ENCODE peak calls at places on chromosome 10, in nine cellular contexts. G, O, C, A, H, N, L, P and F are unnamed samples.

GRCh38 chr10:95560288-95561199 is 627 bp downstream of the SORBS1 start:
- DNase-seq in C (peak), G (peak), A (peak), L (peak), N (peak), O (peak), H (peak), P (peak), F (peak)

GRCh38 chr10:125163803-125164202 is 3.4 kb upstream of the CTBP2 start:
- DNase-seq in P (no peak), O (no peak), L (no peak), H (no peak), C (no peak), G (no peak), A (peak), N (no peak), F (no peak)

GRCh38 chr10:99659868-99660366 is 608 bp downstream of the ENTPD7 start:
- DNase-seq in H (peak), N (no peak), G (no peak), C (no peak), O (peak), L (no peak), A (no peak), P (no peak), F (no peak)

GRCh38 chr10:68135922-68136718 is 26.8 kb downstream of the MYPN start:
- DNase-seq in G (peak), O (no peak), A (peak), P (no peak), C (peak), H (peak), N (no peak), L (no peak), F (peak)

GRCh38 chr10:125756853-125757487 is 18.7 kb downstream of the MMP21 start:
- DNase-seq in L (no peak), P (no peak), A (no peak), N (no peak), C (no peak), G (no peak), H (no peak), O (no peak), F (no peak)

GRCh38 chr10:48462482-48463020 is 142.3 kb downstream of the ARHGAP22 start:
- DNase-seq in P (no peak), L (no peak), N (peak), O (no peak), G (no peak), H (no peak), C (no peak), A (peak), F (no peak)

GRCh38 chr10:124172241-124172661 is 78.9 kb upstream of the CHST15 start:
- DNase-seq in A (no peak), O (no peak), N (no peak), C (no peak), H (no peak), P (peak), L (no peak), G (no peak), F (no peak)

GRCh38 chr10:121516071-121516470 is 82.2 kb downstream of the FGFR2 start:
- DNase-seq in A (no peak), C (no peak), P (no peak), H (no peak), O (no peak), G (no peak), N (no peak), L (no peak), F (no peak)

GRCh38 chr10:52864459-52865106 is 92.0 kb upstream of the MBL2 start:
- DNase-seq in N (no peak), H (peak), C (peak), P (no peak), G (peak), L (no peak), O (no peak), A (peak), F (peak)

GRCh38 chr10:69232252-69232651 is 12.1 kb downstream of the HKDC1 start:
- DNase-seq in H (peak), L (no peak), C (peak), P (no peak), O (peak), N (no peak), A (peak), G (peak), F (peak)

GRCh38 chr10:105237685-105238084 is 596.6 kb downstream of the SORCS3 start:
- DNase-seq in C (no peak), P (no peak), N (no peak), H (no peak), G (no peak), O (no peak), L (no peak), A (no peak), F (no peak)

GRCh38 chr10:60170250-60170649 is 219.4 kb downstream of the ANK3 start:
- DNase-seq in L (no peak), N (no peak), G (no peak), C (no peak), P (no peak), A (no peak), O (no peak), H (no peak), F (no peak)

GRCh38 chr10:12103743-12104142 is 25.7 kb upstream of the SEC61A2 start:
- DNase-seq in L (no peak), A (no peak), N (no peak), C (no peak), P (no peak), O (no peak), G (no peak), H (no peak), F (no peak)

GRCh38 chr10:63702107-63702506 is 180.9 kb downstream of the REEP3 start:
- DNase-seq in G (no peak), P (no peak), L (no peak), H (no peak), A (no peak), C (no peak), O (no peak), N (no peak), F (peak)

GRCh38 chr10:4651404-4652037 is 174.5 kb upstream of the AKR1E2 start:
- DNase-seq in N (no peak), H (no peak), P (no peak), O (no peak), G (no peak), C (no peak), A (no peak), L (no peak), F (peak)

GRCh38 chr10:4654496-4654895 is 171.5 kb upstream of the AKR1E2 start:
- DNase-seq in A (no peak), L (no peak), P (no peak), O (no peak), G (no peak), N (no peak), H (no peak), C (no peak), F (no peak)

GRCh38 chr10:4655406-4655805 is 170.6 kb upstream of the AKR1E2 start:
- DNase-seq in H (no peak), G (no peak), A (no peak), P (no peak), C (no peak), N (no peak), O (no peak), L (no peak), F (no peak)

GRCh38 chr10:4652111-4653010 is 173.6 kb upstream of the AKR1E2 start:
- DNase-seq in N (no peak), G (no peak), A (no peak), O (no peak), H (no peak), C (no peak), P (no peak), L (no peak), F (no peak)

GRCh38 chr10:4653160-4653559 is 172.8 kb upstream of the AKR1E2 start:
- DNase-seq in A (no peak), P (no peak), N (no peak), H (peak), L (no peak), G (no peak), O (no peak), C (no peak), F (no peak)
- TF ChIP-seq CTCF in A (no peak), P (no peak), N (no peak), H (no peak), L (no peak), G (no peak), O (no peak), C (no peak), F (no peak)

GRCh38 chr10:5092375-5092774 is 1.8 kb upstream of the AKR1C3 start:
- DNase-seq in A (no peak), C (no peak), H (no peak), O (no peak), L (no peak), N (no peak), G (no peak), P (no peak), F (no peak)

GRCh38 chr10:5088703-5089261 is 5.4 kb upstream of the AKR1C3 start:
- DNase-seq in A (no peak), P (no peak), G (no peak), N (no peak), O (no peak), H (no peak), L (no peak), C (no peak), F (no peak)

GRCh38 chr10:5091196-5091595 is 3.0 kb upstream of the AKR1C3 start:
- DNase-seq in A (no peak), H (no peak), C (no peak), L (no peak), O (no peak), P (no peak), N (no peak), G (no peak), F (no peak)

GRCh38 chr10:5090551-5090950 is 3.7 kb upstream of the AKR1C3 start:
- DNase-seq in G (peak), L (no peak), N (no peak), A (no peak), C (peak), O (no peak), H (no peak), P (no peak), F (peak)

GRCh38 chr10:5089869-5090268 is 4.3 kb upstream of the AKR1C3 start:
- DNase-seq in L (no peak), A (peak), G (no peak), P (no peak), C (peak), O (no peak), H (peak), N (no peak), F (peak)
- TF ChIP-seq CTCF in L (no peak), A (peak), G (peak), P (no peak), C (peak), O (no peak), H (peak), N (no peak), F (peak)

DNA sequence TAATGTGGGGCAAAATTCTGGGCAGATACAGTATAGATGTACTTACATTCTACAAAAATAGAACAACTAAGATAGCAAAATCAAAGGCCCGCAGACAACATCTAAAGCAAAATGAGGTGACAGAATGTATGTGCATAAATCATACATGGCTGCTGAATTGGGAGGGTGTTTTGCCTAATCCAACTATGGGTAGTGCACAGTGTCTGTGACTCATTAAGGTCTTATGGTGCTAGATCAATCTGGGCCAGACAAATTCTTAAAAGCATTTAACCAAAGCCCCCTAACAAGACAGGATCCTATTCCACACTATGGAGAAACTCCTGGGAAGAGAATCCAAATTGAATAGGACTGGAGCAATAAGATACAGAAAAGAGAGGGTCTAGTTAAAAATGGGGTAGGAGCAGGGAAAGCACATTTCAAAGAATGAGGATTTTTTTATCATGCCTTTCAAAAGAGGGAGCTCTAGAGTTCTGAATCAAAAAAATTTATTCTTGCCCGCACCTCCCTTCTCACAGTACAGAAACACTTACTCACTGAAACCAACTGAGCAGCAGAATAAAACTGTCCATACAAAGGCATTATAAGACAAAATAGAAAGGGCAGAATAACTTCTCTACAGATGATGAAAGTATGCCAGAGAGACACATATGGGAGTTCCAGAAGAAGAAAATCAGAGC is 181.3 kb downstream of the RNLS start:
- DNase-seq in H (peak), L (no peak), O (no peak), P (no peak), C (peak), G (no peak), N (no peak), A (no peak), F (peak)
- TF ChIP-seq CTCF in H (peak), L (no peak), O (peak), P (no peak), C (peak), G (no peak), N (peak), A (peak), F (peak)

GRCh38 chr10:70931168-70931805 is 42.9 kb upstream of the PCBD1 start:
- DNase-seq in A (peak), N (no peak), G (peak), P (no peak), C (peak), H (peak), O (no peak), L (no peak), F (peak)
- TF ChIP-seq CTCF in A (no peak), N (no peak), G (no peak), P (no peak), C (no peak), H (peak), O (no peak), L (no peak), F (no peak)

DNA sequence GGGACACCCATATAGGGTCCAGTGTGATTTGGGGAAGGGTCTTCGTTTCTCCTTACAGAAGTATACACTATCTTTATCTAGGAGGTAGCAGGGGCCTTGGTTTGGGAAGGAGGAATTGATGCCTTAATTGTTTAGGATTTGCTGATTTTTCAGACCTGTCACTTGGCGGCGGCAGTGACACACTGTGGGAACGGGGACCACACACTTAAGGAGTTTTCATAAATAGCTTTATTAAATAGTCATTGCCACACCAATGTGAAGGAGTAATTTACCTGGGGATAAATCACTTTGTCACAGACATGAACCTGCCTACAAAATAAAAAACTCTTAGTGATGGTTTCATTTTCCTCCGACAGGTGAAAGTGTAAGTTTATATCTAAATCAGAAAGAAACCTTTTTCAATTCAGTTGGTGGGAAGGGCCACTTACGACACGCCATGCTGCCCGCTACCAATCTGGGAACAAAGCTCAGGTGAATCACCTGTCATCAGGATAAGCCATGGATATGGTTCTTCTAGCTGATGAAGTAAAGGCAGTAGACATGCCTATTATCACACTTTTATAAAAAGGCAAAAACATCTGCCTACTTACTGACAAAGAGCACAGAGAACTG is 12.3 kb upstream of the ENO4 start:
- DNase-seq in L (no peak), N (no peak), H (no peak), P (no peak), A (peak), G (no peak), C (peak), O (no peak), F (no peak)
- TF ChIP-seq CTCF in L (no peak), N (no peak), H (peak), P (no peak), A (peak), G (no peak), C (peak), O (no peak), F (no peak)